ENCODE peak calls at places on chromosomes 7 and 10, in eight cellular contexts. One of them, this sample, is unnamed.

GRCh38 chr7:2978403-2978802 is 65.3 kb downstream of the CARD11 start:
- DNase-seq in activated naive CD8-positive, alpha-beta T cell treated with anti-CD3 and anti-CD28 coated beads, Interleukin-2, amount 50 U/mL, for 24 hours: peak; percentile 89
- DNase-seq in HS-27A: no peak
- DNase-seq in NCI-H1105: no peak
- DNase-seq in right cardiac atrium: peak; percentile 61
- DNase-seq in CD4-positive, CD25-positive, alpha-beta regulatory T cell: peak; percentile 21
- DNase-seq in activated naive CD4-positive, alpha-beta T cell: peak; percentile 66
- DNase-seq in activated CD4-positive, alpha-beta T cell treated with anti-CD3 and anti-CD28 coated beads for 36 hours: peak; percentile 98
- DNase-seq in this sample: no peak

GRCh38 chr7:141362580-141363435 is 188.4 kb upstream of the AGK start:
- DNase-seq in activated naive CD8-positive, alpha-beta T cell treated with anti-CD3 and anti-CD28 coated beads, Interleukin-2, amount 50 U/mL, for 24 hours: no peak
- DNase-seq in HS-27A: peak; percentile 81
- DNase-seq in NCI-H1105: no peak
- DNase-seq in right cardiac atrium: no peak
- DNase-seq in CD4-positive, CD25-positive, alpha-beta regulatory T cell: no peak
- DNase-seq in activated naive CD4-positive, alpha-beta T cell: no peak
- DNase-seq in activated CD4-positive, alpha-beta T cell treated with anti-CD3 and anti-CD28 coated beads for 36 hours: no peak
- DNase-seq in this sample: no peak

GRCh38 chr7:99083068-99083651 is 60.7 kb downstream of the SMURF1 start:
- DNase-seq in activated naive CD8-positive, alpha-beta T cell treated with anti-CD3 and anti-CD28 coated beads, Interleukin-2, amount 50 U/mL, for 24 hours: no peak
- DNase-seq in HS-27A: no peak
- DNase-seq in NCI-H1105: no peak
- DNase-seq in right cardiac atrium: no peak
- DNase-seq in CD4-positive, CD25-positive, alpha-beta regulatory T cell: no peak
- DNase-seq in activated naive CD4-positive, alpha-beta T cell: no peak
- DNase-seq in activated CD4-positive, alpha-beta T cell treated with anti-CD3 and anti-CD28 coated beads for 36 hours: no peak
- DNase-seq in this sample: no peak

GRCh38 chr10:84404783-84405182 is 76.4 kb downstream of the CCSER2 start:
- DNase-seq in activated naive CD8-positive, alpha-beta T cell treated with anti-CD3 and anti-CD28 coated beads, Interleukin-2, amount 50 U/mL, for 24 hours: no peak
- DNase-seq in HS-27A: no peak
- DNase-seq in NCI-H1105: no peak
- DNase-seq in right cardiac atrium: no peak
- DNase-seq in CD4-positive, CD25-positive, alpha-beta regulatory T cell: no peak
- DNase-seq in activated naive CD4-positive, alpha-beta T cell: no peak
- DNase-seq in activated CD4-positive, alpha-beta T cell treated with anti-CD3 and anti-CD28 coated beads for 36 hours: no peak
- DNase-seq in this sample: no peak

GRCh38 chr10:35379226-35380137 is 43.2 kb downstream of the CCNY start:
- DNase-seq in activated naive CD8-positive, alpha-beta T cell treated with anti-CD3 and anti-CD28 coated beads, Interleukin-2, amount 50 U/mL, for 24 hours: peak; percentile 18
- DNase-seq in HS-27A: no peak
- DNase-seq in NCI-H1105: no peak
- DNase-seq in right cardiac atrium: peak; percentile 78
- DNase-seq in CD4-positive, CD25-positive, alpha-beta regulatory T cell: no peak
- DNase-seq in activated naive CD4-positive, alpha-beta T cell: no peak
- DNase-seq in activated CD4-positive, alpha-beta T cell treated with anti-CD3 and anti-CD28 coated beads for 36 hours: peak; percentile 34
- DNase-seq in this sample: no peak

GRCh38 chr10:48541144-48541795 is 63.6 kb downstream of the ARHGAP22 start:
- DNase-seq in activated naive CD8-positive, alpha-beta T cell treated with anti-CD3 and anti-CD28 coated beads, Interleukin-2, amount 50 U/mL, for 24 hours: no peak
- DNase-seq in HS-27A: no peak
- DNase-seq in NCI-H1105: no peak
- DNase-seq in right cardiac atrium: no peak
- DNase-seq in CD4-positive, CD25-positive, alpha-beta regulatory T cell: no peak
- DNase-seq in activated naive CD4-positive, alpha-beta T cell: no peak
- DNase-seq in activated CD4-positive, alpha-beta T cell treated with anti-CD3 and anti-CD28 coated beads for 36 hours: no peak
- DNase-seq in this sample: no peak

GRCh38 chr10:97384156-97384555 is 17.0 kb downstream of the RRP12 start:
- DNase-seq in activated naive CD8-positive, alpha-beta T cell treated with anti-CD3 and anti-CD28 coated beads, Interleukin-2, amount 50 U/mL, for 24 hours: no peak
- DNase-seq in HS-27A: no peak
- DNase-seq in NCI-H1105: no peak
- DNase-seq in right cardiac atrium: no peak
- DNase-seq in CD4-positive, CD25-positive, alpha-beta regulatory T cell: no peak
- DNase-seq in activated naive CD4-positive, alpha-beta T cell: no peak
- DNase-seq in activated CD4-positive, alpha-beta T cell treated with anti-CD3 and anti-CD28 coated beads for 36 hours: no peak
- DNase-seq in this sample: no peak

GRCh38 chr7:84117304-84117703 is 77.3 kb downstream of the SEMA3A start:
- DNase-seq in activated naive CD8-positive, alpha-beta T cell treated with anti-CD3 and anti-CD28 coated beads, Interleukin-2, amount 50 U/mL, for 24 hours: no peak
- DNase-seq in HS-27A: no peak
- DNase-seq in NCI-H1105: no peak
- DNase-seq in right cardiac atrium: no peak
- DNase-seq in CD4-positive, CD25-positive, alpha-beta regulatory T cell: no peak
- DNase-seq in activated naive CD4-positive, alpha-beta T cell: no peak
- DNase-seq in activated CD4-positive, alpha-beta T cell treated with anti-CD3 and anti-CD28 coated beads for 36 hours: no peak
- DNase-seq in this sample: no peak

GRCh38 chr10:126199221-126199998 is 188.9 kb downstream of the ADAM12 start:
- DNase-seq in activated naive CD8-positive, alpha-beta T cell treated with anti-CD3 and anti-CD28 coated beads, Interleukin-2, amount 50 U/mL, for 24 hours: no peak
- DNase-seq in HS-27A: peak; percentile 91
- DNase-seq in NCI-H1105: no peak
- DNase-seq in right cardiac atrium: no peak
- DNase-seq in CD4-positive, CD25-positive, alpha-beta regulatory T cell: no peak
- DNase-seq in activated naive CD4-positive, alpha-beta T cell: no peak
- DNase-seq in activated CD4-positive, alpha-beta T cell treated with anti-CD3 and anti-CD28 coated beads for 36 hours: no peak
- DNase-seq in this sample: no peak